ENCODE peak calls at places on chromosome 14, in nine cellular contexts. I, M, E, C, N, J, B, D and V are unnamed samples.
A peak's percentile ranks its signal among the peaks of the same experiment; 100 is the strongest.

GRCh38 chr14:38199768-38200167 is 7.9 kb upstream of the SSTR1 start:
- DNase-seq in D (no peak), J (peak; percentile 69), M (no peak), N (no peak), E (no peak), I (peak; percentile 17), C (no peak), B (no peak), V (no peak)

GRCh38 chr14:94665121-94665520 is 52.9 kb downstream of the SERPINA3 start:
- DNase-seq in M (no peak), E (no peak), B (no peak), N (no peak), J (peak; percentile 64), I (peak; percentile 76), D (no peak), C (no peak), V (no peak)

GRCh38 chr14:99753225-99754140 is 39.7 kb upstream of the EML1 start:
- DNase-seq in N (no peak), D (no peak), B (no peak), I (no peak), M (no peak), E (no peak), C (peak; percentile 40), J (no peak), V (no peak)

GRCh38 chr14:96038920-96039632 is at the start of gene C14orf132:
- DNase-seq in N (peak; percentile 26), I (peak; percentile 41), J (no peak), B (peak; percentile 46), D (peak; percentile 79), C (peak; percentile 79), M (peak; percentile 22), E (peak; percentile 66), V (peak; percentile 78)

GRCh38 chr14:100661340-100661712 is 65.4 kb upstream of the DLK1 start:
- DNase-seq in C (no peak), M (no peak), J (no peak), B (no peak), D (no peak), I (no peak), E (no peak), N (no peak), V (no peak)

GRCh38 chr14:78863143-78863542 is 693.0 kb downstream of the NRXN3 start:
- DNase-seq in N (no peak), I (peak; percentile 48), M (peak; percentile 44), J (peak; percentile 65), C (no peak), D (no peak), E (no peak), B (no peak), V (no peak)

GRCh38 chr14:79408696-79409095 is 802.6 kb downstream of the DIO2 start:
- DNase-seq in C (no peak), J (no peak), M (no peak), I (no peak), E (no peak), N (no peak), D (no peak), B (no peak), V (no peak)

GRCh38 chr14:31950760-31951637 is 126.1 kb upstream of the ARHGAP5 start:
- DNase-seq in E (peak; percentile 72), D (peak; percentile 80), B (no peak), J (peak; percentile 67), M (peak; percentile 53), C (no peak), I (peak; percentile 38), N (no peak), V (peak; percentile 78)

GRCh38 chr14:57486767-57487379 is 6.8 kb downstream of the CCDC198 start:
- DNase-seq in J (peak; percentile 64), M (peak; percentile 79), E (no peak), D (no peak), C (no peak), B (no peak), I (peak; percentile 58), N (peak; percentile 11), V (no peak)

GRCh38 chr14:50875359-50876090 is 3.7 kb downstream of the ABHD12B start:
- DNase-seq in B (peak; percentile 28), M (no peak), J (no peak), I (no peak), E (no peak), D (no peak), C (no peak), N (peak; percentile 24), V (no peak)

GRCh38 chr14:99891266-99891665 is 98.1 kb downstream of the EML1 start:
- DNase-seq in I (no peak), M (no peak), B (no peak), J (no peak), E (no peak), N (no peak), C (no peak), D (no peak), V (no peak)

GRCh38 chr14:91228112-91229004 is 16.1 kb downstream of the GPR68 start:
- DNase-seq in C (no peak), D (peak; percentile 84), I (peak; percentile 39), N (no peak), B (peak; percentile 77), E (no peak), M (peak; percentile 79), J (peak; percentile 66), V (no peak)